ENCODE peak calls at places on chromosomes 13 and 19, in seven cellular contexts. G is stomach; V is CD4-positive, alpha-beta T cell; W is lower leg skin; K is RWPE1; T is foreskin keratinocyte; B is hepatocyte. Z is an unnamed sample.

GRCh38 chr19:13195678-13196077 is 45.5 kb downstream of the IER2 start:
- DNase-seq in G (peak), V (peak), W (no peak), K (no peak), T (no peak), B (peak), Z (peak)

GRCh38 chr19:16328824-16329482 is 4.3 kb downstream of the KLF2 start:
- DNase-seq in G (no peak), V (peak), W (no peak), K (no peak), T (no peak), B (no peak), Z (no peak)

GRCh38 chr13:37144661-37145060 is 39.2 kb upstream of the CSNK1A1L start:
- DNase-seq in G (no peak), V (no peak), W (no peak), K (no peak), T (no peak), B (peak), Z (no peak)

GRCh38 chr19:43527860-43528622 is 1.0 kb upstream of the ETHE1 start:
- DNase-seq in G (no peak), V (no peak), W (no peak), K (no peak), T (peak), B (no peak), Z (no peak)

GRCh38 chr13:105956891-105957290 is 578.6 kb downstream of the EFNB2 start:
- DNase-seq in G (no peak), V (no peak), W (no peak), K (no peak), T (no peak), B (no peak), Z (no peak)

GRCh38 chr19:58154287-58154678 is 3.7 kb upstream of the ZNF329 start:
- DNase-seq in G (peak), V (no peak), W (peak), K (peak), T (peak), B (peak), Z (peak)

GRCh38 chr19:42480335-42481095 is 37.8 kb upstream of the CXCL17 start:
- DNase-seq in G (peak), V (no peak), W (no peak), K (no peak), T (peak), B (peak), Z (no peak)

GRCh38 chr13:47250141-47250540 is 353.3 kb upstream of the HTR2A start:
- DNase-seq in G (no peak), V (no peak), W (peak), K (peak), T (peak), B (no peak), Z (no peak)

GRCh38 chr13:21076265-21076653 is 14.9 kb upstream of the LATS2 start:
- DNase-seq in G (no peak), V (no peak), W (no peak), K (no peak), T (no peak), B (no peak), Z (no peak)

GRCh38 chr13:51769455-51770127 is 34.4 kb downstream of the DHRS12 start:
- DNase-seq in G (peak), V (no peak), W (peak), K (no peak), T (no peak), B (no peak), Z (no peak)

GRCh38 chr13:51765142-51765515 is 38.8 kb downstream of the DHRS12 start:
- DNase-seq in G (no peak), V (no peak), W (no peak), K (no peak), T (no peak), B (no peak), Z (no peak)

GRCh38 chr13:51768378-51768921 is 35.5 kb downstream of the DHRS12 start:
- DNase-seq in G (no peak), V (no peak), W (no peak), K (no peak), T (no peak), B (no peak), Z (no peak)

GRCh38 chr13:51768976-51769375 is 35.0 kb downstream of the DHRS12 start:
- DNase-seq in G (no peak), V (no peak), W (no peak), K (no peak), T (no peak), B (no peak), Z (no peak)

GRCh38 chr13:51767100-51767499 is 36.9 kb downstream of the DHRS12 start:
- DNase-seq in G (no peak), V (no peak), W (no peak), K (no peak), T (no peak), B (no peak), Z (no peak)
- TF ChIP-seq CTCF in G (no peak), V (no peak), W (no peak), K (no peak), T (peak), B (no peak), Z (peak)

GRCh38 chr13:64446372-64446771 is 2783.8 kb downstream of the PCDH9 start:
- DNase-seq in G (no peak), V (no peak), W (no peak), K (peak), T (peak), B (peak), Z (no peak)
- TF ChIP-seq CTCF in G (no peak), V (no peak), W (no peak), K (peak), T (peak), B (peak), Z (peak)

GRCh38 chr13:107202371-107203023 is 634.6 kb upstream of the ARGLU1 start:
- DNase-seq in G (peak), V (no peak), W (peak), K (peak), T (peak), B (peak), Z (no peak)

GRCh38 chr13:107208889-107209288 is 641.0 kb upstream of the ARGLU1 start:
- DNase-seq in G (no peak), V (no peak), W (no peak), K (no peak), T (no peak), B (no peak), Z (no peak)

GRCh38 chr13:107205318-107206112 is 637.6 kb upstream of the ARGLU1 start:
- DNase-seq in G (peak), V (peak), W (peak), K (peak), T (peak), B (peak), Z (peak)

GRCh38 chr13:107200491-107200890 is 632.6 kb upstream of the ARGLU1 start:
- DNase-seq in G (no peak), V (no peak), W (no peak), K (no peak), T (no peak), B (no peak), Z (no peak)

GRCh38 chr13:107203146-107203847 is 635.4 kb upstream of the ARGLU1 start:
- DNase-seq in G (no peak), V (no peak), W (no peak), K (no peak), T (no peak), B (peak), Z (peak)
- TF ChIP-seq CTCF in G (no peak), V (no peak), W (no peak), K (no peak), T (peak), B (peak), Z (peak)

GRCh38 chr19:18074192-18074591 is 12.5 kb downstream of the IL12RB1 start:
- DNase-seq in G (no peak), V (no peak), W (no peak), K (no peak), T (no peak), B (no peak), Z (no peak)
- TF ChIP-seq CTCF in G (no peak), V (no peak), W (no peak), K (no peak), T (no peak), B (peak), Z (no peak)

GRCh38 chr19:6717441-6717971 is 2.9 kb downstream of the C3 start:
- DNase-seq in G (no peak), V (no peak), W (no peak), K (no peak), T (no peak), B (no peak), Z (no peak)

GRCh38 chr19:6718111-6718740 is 2.2 kb downstream of the C3 start:
- DNase-seq in G (no peak), V (no peak), W (no peak), K (no peak), T (no peak), B (no peak), Z (no peak)

GRCh38 chr19:6714749-6715555 is 5.5 kb downstream of the C3 start:
- DNase-seq in G (no peak), V (no peak), W (no peak), K (no peak), T (no peak), B (no peak), Z (no peak)

GRCh38 chr19:6718741-6719539 is 1.5 kb downstream of the C3 start:
- DNase-seq in G (no peak), V (no peak), W (no peak), K (peak), T (no peak), B (peak), Z (peak)

GRCh38 chr19:6717036-6717435 is 3.4 kb downstream of the C3 start:
- DNase-seq in G (no peak), V (no peak), W (no peak), K (no peak), T (no peak), B (no peak), Z (no peak)
- TF ChIP-seq CTCF in G (no peak), V (no peak), W (no peak), K (no peak), T (peak), B (no peak), Z (no peak)

GRCh38 chr19:3710265-3710812 is 2.2 kb downstream of the TJP3 start:
- DNase-seq in G (peak), V (no peak), W (peak), K (peak), T (no peak), B (peak), Z (no peak)

GRCh38 chr19:3707868-3708206 is 347 bp upstream of the TJP3 start:
- DNase-seq in G (no peak), V (no peak), W (no peak), K (no peak), T (no peak), B (no peak), Z (no peak)

GRCh38 chr19:3712663-3713531 is 4.7 kb downstream of the TJP3 start:
- DNase-seq in G (peak), V (no peak), W (no peak), K (no peak), T (no peak), B (no peak), Z (no peak)

DNA sequence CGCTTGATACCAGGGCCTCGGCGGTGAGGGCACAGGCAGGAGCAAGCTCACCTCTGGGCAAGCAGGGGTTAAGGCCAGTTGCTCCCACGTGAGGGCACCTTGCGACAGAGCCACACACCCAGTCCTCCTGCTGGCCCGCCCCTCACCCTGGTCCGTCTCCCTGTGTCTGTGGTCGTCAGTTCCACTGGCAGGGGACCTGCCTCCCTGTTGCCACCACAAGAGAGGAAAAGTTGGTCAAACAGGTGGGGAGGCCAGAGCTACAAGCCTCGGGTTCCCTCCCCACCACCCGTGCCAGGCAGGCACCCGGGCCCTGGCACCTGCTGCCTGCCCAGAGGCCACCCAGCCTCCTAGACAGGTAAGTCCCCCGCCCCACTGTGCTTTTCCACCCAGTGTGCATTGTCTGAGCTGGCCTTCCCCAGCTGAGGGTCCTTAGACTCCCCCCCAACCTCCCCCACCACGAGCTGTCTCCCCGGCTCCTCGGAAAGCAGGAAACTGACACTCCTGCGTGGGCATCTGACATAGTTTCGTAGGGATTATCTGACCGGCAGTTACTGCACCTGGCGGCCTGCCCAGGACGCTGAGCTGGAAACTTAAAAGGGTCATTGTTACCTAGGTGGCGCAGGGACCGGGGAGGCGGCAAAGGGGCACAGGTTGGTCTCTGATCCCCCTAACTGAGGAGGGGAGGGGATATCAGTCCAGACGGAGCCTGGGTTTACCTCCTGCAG is at the start of gene TJP3:
- DNase-seq in G (peak), V (no peak), W (no peak), K (no peak), T (no peak), B (peak), Z (no peak)
- TF ChIP-seq CTCF in G (no peak), V (no peak), W (no peak), K (no peak), T (no peak), B (no peak), Z (no peak)

GRCh38 chr13:57044910-57045309 is 95.8 kb upstream of the PRR20A start:
- DNase-seq in G (no peak), V (no peak), W (no peak), K (no peak), T (no peak), B (no peak), Z (no peak)

GRCh38 chr13:57045816-57046691 is 94.7 kb upstream of the PRR20A start:
- DNase-seq in G (no peak), V (no peak), W (no peak), K (no peak), T (no peak), B (peak), Z (no peak)
- TF ChIP-seq CTCF in G (no peak), V (no peak), W (no peak), K (no peak), T (no peak), B (no peak), Z (no peak)

GRCh38 chr13:65929436-65929835 is 1300.7 kb downstream of the PCDH9 start:
- DNase-seq in G (no peak), V (no peak), W (no peak), K (no peak), T (no peak), B (no peak), Z (no peak)

GRCh38 chr13:65932587-65933239 is 1297.4 kb downstream of the PCDH9 start:
- DNase-seq in G (no peak), V (no peak), W (no peak), K (peak), T (peak), B (no peak), Z (no peak)

GRCh38 chr13:65921933-65922332 is 1308.2 kb downstream of the PCDH9 start:
- DNase-seq in G (no peak), V (no peak), W (no peak), K (no peak), T (no peak), B (no peak), Z (no peak)

GRCh38 chr13:65932013-65932412 is 1298.1 kb downstream of the PCDH9 start:
- DNase-seq in G (no peak), V (no peak), W (no peak), K (no peak), T (no peak), B (no peak), Z (no peak)

DNA sequence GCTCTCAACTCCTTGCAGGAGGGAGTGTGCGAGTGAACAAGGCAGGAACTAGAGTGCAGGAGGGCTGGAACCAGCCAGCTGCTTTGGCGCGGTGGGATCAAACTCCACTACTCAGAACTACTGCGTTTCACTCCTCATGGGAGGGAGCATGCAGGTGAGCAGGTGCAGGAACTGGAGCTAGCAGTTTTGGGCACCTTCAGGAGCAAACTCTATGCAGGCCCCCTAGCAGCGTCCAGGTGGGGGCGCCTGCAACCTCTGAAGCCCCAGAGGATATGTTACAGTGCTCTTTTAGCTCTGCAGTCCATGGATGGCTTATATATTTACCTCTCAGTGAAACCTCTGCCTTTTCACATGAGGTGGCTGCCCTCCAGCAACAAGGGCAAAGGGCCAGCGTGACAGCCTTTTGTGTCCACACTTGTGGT is 1303.4 kb downstream of the PCDH9 start:
- DNase-seq in G (peak), V (no peak), W (no peak), K (no peak), T (no peak), B (peak), Z (no peak)
- TF ChIP-seq CTCF in G (no peak), V (no peak), W (no peak), K (no peak), T (peak), B (peak), Z (peak)

GRCh38 chr19:4534836-4535658 is at the start of gene PLIN5:
- DNase-seq in G (peak), V (no peak), W (no peak), K (peak), T (no peak), B (peak), Z (peak)
- TF ChIP-seq CTCF in G (no peak), V (no peak), W (no peak), K (no peak), T (no peak), B (no peak), Z (no peak)

GRCh38 chr19:1318678-1319471 is 33.2 kb downstream of the EFNA2 start:
- DNase-seq in G (no peak), V (no peak), W (no peak), K (no peak), T (no peak), B (no peak), Z (no peak)
- TF ChIP-seq CTCF in G (no peak), V (no peak), W (no peak), K (no peak), T (no peak), B (no peak), Z (no peak)